ENCODE peak calls at places on chromosome 13, in eight cellular contexts. One of them, this sample, is unnamed.

GRCh38 chr13:87147076-87147475 is 524.1 kb upstream of the SLITRK5 start:
- DNase-seq in A549: no peak
- DNase-seq in PC-3: peak
- DNase-seq in hepatocyte: no peak
- DNase-seq in suprapubic skin: no peak
- DNase-seq in transverse colon: no peak
- DNase-seq in endodermal cell: no peak
- DNase-seq in psoas muscle: no peak
- DNase-seq in this sample: no peak

GRCh38 chr13:98384739-98385138 is 192.2 kb downstream of the STK24 start:
- DNase-seq in A549: no peak
- DNase-seq in PC-3: no peak
- DNase-seq in hepatocyte: no peak
- DNase-seq in suprapubic skin: no peak
- DNase-seq in transverse colon: no peak
- DNase-seq in endodermal cell: no peak
- DNase-seq in psoas muscle: no peak
- DNase-seq in this sample: peak

GRCh38 chr13:110001622-110002275 is 215.4 kb upstream of the IRS2 start:
- DNase-seq in A549: no peak
- DNase-seq in PC-3: peak
- DNase-seq in hepatocyte: no peak
- DNase-seq in suprapubic skin: no peak
- DNase-seq in transverse colon: no peak
- DNase-seq in endodermal cell: no peak
- DNase-seq in psoas muscle: no peak
- DNase-seq in this sample: no peak

GRCh38 chr13:98089826-98090225 is 53.1 kb upstream of the FARP1 start:
- DNase-seq in A549: no peak
- DNase-seq in PC-3: no peak
- DNase-seq in hepatocyte: no peak
- DNase-seq in suprapubic skin: no peak
- DNase-seq in transverse colon: no peak
- DNase-seq in endodermal cell: no peak
- DNase-seq in psoas muscle: no peak
- DNase-seq in this sample: no peak

GRCh38 chr13:86840250-86841191 is 830.6 kb upstream of the SLITRK5 start:
- DNase-seq in A549: no peak
- DNase-seq in PC-3: no peak
- DNase-seq in hepatocyte: no peak
- DNase-seq in suprapubic skin: no peak
- DNase-seq in transverse colon: no peak
- DNase-seq in endodermal cell: no peak
- DNase-seq in psoas muscle: no peak
- DNase-seq in this sample: no peak

GRCh38 chr13:23279321-23279720 is 98.5 kb downstream of the SGCG start:
- DNase-seq in A549: no peak
- DNase-seq in PC-3: no peak
- DNase-seq in hepatocyte: no peak
- DNase-seq in suprapubic skin: no peak
- DNase-seq in transverse colon: no peak
- DNase-seq in endodermal cell: no peak
- DNase-seq in psoas muscle: no peak
- DNase-seq in this sample: no peak

GRCh38 chr13:23811366-23812027 is 77.7 kb downstream of the MIPEP start:
- DNase-seq in A549: no peak
- DNase-seq in PC-3: peak
- DNase-seq in hepatocyte: no peak
- DNase-seq in suprapubic skin: no peak
- DNase-seq in transverse colon: no peak
- DNase-seq in endodermal cell: no peak
- DNase-seq in psoas muscle: no peak
- DNase-seq in this sample: no peak

GRCh38 chr13:112144616-112145220 is 77.8 kb downstream of the SOX1 start:
- DNase-seq in A549: no peak
- DNase-seq in PC-3: no peak
- DNase-seq in hepatocyte: no peak
- DNase-seq in suprapubic skin: no peak
- DNase-seq in transverse colon: no peak
- DNase-seq in endodermal cell: peak
- DNase-seq in psoas muscle: no peak
- DNase-seq in this sample: no peak

GRCh38 chr13:112012004-112012704 is 54.8 kb upstream of the SOX1 start:
- DNase-seq in A549: no peak
- DNase-seq in PC-3: no peak
- DNase-seq in hepatocyte: no peak
- DNase-seq in suprapubic skin: no peak
- DNase-seq in transverse colon: no peak
- DNase-seq in endodermal cell: peak
- DNase-seq in psoas muscle: no peak
- DNase-seq in this sample: no peak

GRCh38 chr13:30845297-30846214 is 60.5 kb upstream of the MEDAG start:
- DNase-seq in A549: no peak
- DNase-seq in PC-3: no peak
- DNase-seq in hepatocyte: no peak
- DNase-seq in suprapubic skin: no peak
- DNase-seq in transverse colon: no peak
- DNase-seq in endodermal cell: no peak
- DNase-seq in psoas muscle: no peak
- DNase-seq in this sample: no peak

GRCh38 chr13:111186305-111186930 is 71.3 kb downstream of the ARHGEF7 start:
- DNase-seq in A549: no peak
- DNase-seq in PC-3: no peak
- DNase-seq in hepatocyte: no peak
- DNase-seq in suprapubic skin: no peak
- DNase-seq in transverse colon: no peak
- DNase-seq in endodermal cell: no peak
- DNase-seq in psoas muscle: no peak
- DNase-seq in this sample: no peak

GRCh38 chr13:51297556-51297955 is 41.9 kb upstream of the SERPINE3 start:
- DNase-seq in A549: no peak
- DNase-seq in PC-3: no peak
- DNase-seq in hepatocyte: no peak
- DNase-seq in suprapubic skin: no peak
- DNase-seq in transverse colon: no peak
- DNase-seq in endodermal cell: peak
- DNase-seq in psoas muscle: no peak
- DNase-seq in this sample: no peak

GRCh38 chr13:41244555-41244954 is 18.8 kb downstream of the MTRF1 start:
- DNase-seq in A549: no peak
- DNase-seq in PC-3: no peak
- DNase-seq in hepatocyte: no peak
- DNase-seq in suprapubic skin: no peak
- DNase-seq in transverse colon: no peak
- DNase-seq in endodermal cell: no peak
- DNase-seq in psoas muscle: no peak
- DNase-seq in this sample: no peak

GRCh38 chr13:108185218-108185617 is 30.1 kb downstream of the LIG4 start:
- DNase-seq in A549: no peak
- DNase-seq in PC-3: no peak
- DNase-seq in hepatocyte: no peak
- DNase-seq in suprapubic skin: no peak
- DNase-seq in transverse colon: no peak
- DNase-seq in endodermal cell: no peak
- DNase-seq in psoas muscle: no peak
- DNase-seq in this sample: no peak

DNA sequence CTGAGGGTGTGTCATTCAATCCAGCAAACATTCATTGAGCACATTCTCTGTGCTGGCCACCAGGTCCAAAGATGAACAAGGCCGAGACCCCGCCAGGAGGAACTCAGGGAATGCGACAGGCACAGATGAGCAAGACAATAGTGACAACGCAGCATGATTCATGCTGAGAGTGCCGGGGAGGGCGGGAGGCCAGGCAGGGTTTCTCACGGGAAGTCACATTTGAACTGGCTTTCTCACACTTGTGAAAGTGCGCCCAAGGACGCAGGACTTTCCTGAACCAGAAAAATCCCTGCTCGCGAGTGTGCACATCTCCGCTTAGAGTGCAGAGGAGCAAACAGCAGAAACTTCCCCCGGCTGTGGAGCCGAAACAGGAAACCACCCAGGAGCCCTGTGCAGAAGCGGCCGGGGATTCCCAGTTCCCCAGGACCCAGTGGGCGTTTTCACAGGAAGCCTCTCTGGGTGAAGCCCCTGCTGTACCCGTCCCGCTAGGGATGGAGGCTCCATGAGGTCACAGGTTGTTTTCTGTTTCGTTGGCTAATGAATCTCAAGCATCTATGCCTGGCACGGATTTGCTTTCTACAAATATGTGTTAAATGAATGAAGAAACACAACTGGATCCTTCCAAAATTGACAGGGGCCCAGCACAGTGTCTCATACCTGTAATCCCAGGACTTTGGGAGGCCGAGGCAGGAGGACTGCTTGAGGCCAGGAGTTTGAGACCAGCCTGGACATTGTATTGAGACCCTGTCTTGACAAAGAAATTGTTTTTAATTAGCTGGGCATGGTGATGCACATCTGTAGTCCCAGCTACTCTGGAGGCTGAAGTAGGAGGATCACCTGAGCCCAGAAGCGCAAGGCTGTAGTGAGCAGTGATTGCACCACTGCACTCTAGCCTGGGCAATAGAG is 68.4 kb upstream of the TM9SF2 start:
- DNase-seq in A549: peak
- DNase-seq in PC-3: peak
- DNase-seq in hepatocyte: peak
- DNase-seq in suprapubic skin: peak
- DNase-seq in transverse colon: peak
- DNase-seq in endodermal cell: peak
- DNase-seq in psoas muscle: peak
- DNase-seq in this sample: peak
- H3K4me3 ChIP-seq in A549: peak
- H3K4me3 ChIP-seq in PC-3: peak
- H3K4me3 ChIP-seq in hepatocyte: no peak
- H3K4me3 ChIP-seq in suprapubic skin: peak
- H3K4me3 ChIP-seq in transverse colon: no peak
- H3K4me3 ChIP-seq in endodermal cell: peak
- H3K4me3 ChIP-seq in psoas muscle: peak
- H3K4me3 ChIP-seq in this sample: no peak

GRCh38 chr13:82566864-82567263 is 1315.4 kb downstream of the SLITRK1 start:
- DNase-seq in A549: no peak
- DNase-seq in PC-3: no peak
- DNase-seq in hepatocyte: no peak
- DNase-seq in suprapubic skin: no peak
- DNase-seq in transverse colon: no peak
- DNase-seq in endodermal cell: no peak
- DNase-seq in psoas muscle: no peak
- DNase-seq in this sample: no peak

GRCh38 chr13:82569581-82569980 is 1312.7 kb downstream of the SLITRK1 start:
- DNase-seq in A549: no peak
- DNase-seq in PC-3: no peak
- DNase-seq in hepatocyte: no peak
- DNase-seq in suprapubic skin: no peak
- DNase-seq in transverse colon: no peak
- DNase-seq in endodermal cell: no peak
- DNase-seq in psoas muscle: no peak
- DNase-seq in this sample: no peak

DNA sequence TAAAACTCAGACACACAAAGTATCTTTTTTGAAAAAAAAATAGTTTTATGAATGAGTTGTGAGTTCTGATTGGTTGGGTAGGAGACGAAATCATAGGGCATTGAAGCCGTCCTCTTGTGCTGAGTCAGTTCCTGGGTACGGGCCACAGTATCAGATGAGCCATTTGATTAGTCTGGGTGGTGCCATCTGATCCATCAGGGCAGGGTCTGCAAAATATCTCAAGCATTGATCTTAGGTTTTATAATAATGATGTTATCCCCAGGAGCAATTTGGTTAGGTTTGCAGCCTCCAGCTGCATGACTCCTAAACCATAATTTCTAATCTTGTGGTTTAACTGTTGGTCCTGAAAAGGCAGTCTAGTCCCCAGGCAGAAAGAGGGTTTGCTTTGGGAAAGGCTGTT is 1310.6 kb downstream of the SLITRK1 start:
- DNase-seq in A549: no peak
- DNase-seq in PC-3: peak
- DNase-seq in hepatocyte: no peak
- DNase-seq in suprapubic skin: no peak
- DNase-seq in transverse colon: no peak
- DNase-seq in endodermal cell: no peak
- DNase-seq in psoas muscle: no peak
- DNase-seq in this sample: no peak
- H3K4me3 ChIP-seq in A549: no peak
- H3K4me3 ChIP-seq in PC-3: no peak
- H3K4me3 ChIP-seq in hepatocyte: no peak
- H3K4me3 ChIP-seq in suprapubic skin: no peak
- H3K4me3 ChIP-seq in transverse colon: no peak
- H3K4me3 ChIP-seq in endodermal cell: no peak
- H3K4me3 ChIP-seq in psoas muscle: no peak
- H3K4me3 ChIP-seq in this sample: no peak

DNA sequence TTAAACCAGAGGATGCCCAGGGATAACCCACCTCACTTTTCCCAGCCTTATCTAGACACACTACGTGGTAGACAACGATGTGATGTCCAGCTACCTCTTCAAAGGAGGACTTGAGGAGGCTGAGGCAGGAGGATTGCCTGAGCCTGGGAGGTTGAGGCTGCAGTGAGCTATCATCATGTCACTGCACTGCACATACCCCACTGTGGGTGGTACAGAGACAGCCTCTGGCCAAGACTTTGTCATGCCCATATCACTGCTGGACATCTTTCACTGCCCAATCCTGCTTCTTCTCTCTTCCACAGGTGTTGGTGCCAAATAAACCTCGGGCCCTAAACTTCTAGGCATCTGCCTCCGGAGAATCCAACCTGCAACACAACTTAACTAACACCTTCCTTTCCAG is 85.8 kb downstream of the FAM216B start:
- DNase-seq in A549: no peak
- DNase-seq in PC-3: no peak
- DNase-seq in hepatocyte: no peak
- DNase-seq in suprapubic skin: no peak
- DNase-seq in transverse colon: no peak
- DNase-seq in endodermal cell: no peak
- DNase-seq in psoas muscle: no peak
- DNase-seq in this sample: no peak
- H3K4me3 ChIP-seq in A549: no peak
- H3K4me3 ChIP-seq in PC-3: no peak
- H3K4me3 ChIP-seq in hepatocyte: no peak
- H3K4me3 ChIP-seq in suprapubic skin: no peak
- H3K4me3 ChIP-seq in transverse colon: no peak
- H3K4me3 ChIP-seq in endodermal cell: no peak
- H3K4me3 ChIP-seq in psoas muscle: no peak
- H3K4me3 ChIP-seq in this sample: no peak

GRCh38 chr13:49853535-49853934 is 61.1 kb upstream of the KPNA3 start:
- DNase-seq in A549: no peak
- DNase-seq in PC-3: no peak
- DNase-seq in hepatocyte: no peak
- DNase-seq in suprapubic skin: no peak
- DNase-seq in transverse colon: no peak
- DNase-seq in endodermal cell: no peak
- DNase-seq in psoas muscle: no peak
- DNase-seq in this sample: no peak

GRCh38 chr13:49859568-49859967 is 67.1 kb upstream of the KPNA3 start:
- DNase-seq in A549: peak
- DNase-seq in PC-3: peak
- DNase-seq in hepatocyte: peak
- DNase-seq in suprapubic skin: no peak
- DNase-seq in transverse colon: peak
- DNase-seq in endodermal cell: no peak
- DNase-seq in psoas muscle: peak
- DNase-seq in this sample: peak

GRCh38 chr13:49855930-49856329 is 63.4 kb upstream of the KPNA3 start:
- DNase-seq in A549: no peak
- DNase-seq in PC-3: peak
- DNase-seq in hepatocyte: no peak
- DNase-seq in suprapubic skin: no peak
- DNase-seq in transverse colon: no peak
- DNase-seq in endodermal cell: no peak
- DNase-seq in psoas muscle: no peak
- DNase-seq in this sample: no peak

GRCh38 chr13:49858183-49858856 is 65.8 kb upstream of the KPNA3 start:
- DNase-seq in A549: peak
- DNase-seq in PC-3: peak
- DNase-seq in hepatocyte: peak
- DNase-seq in suprapubic skin: no peak
- DNase-seq in transverse colon: peak
- DNase-seq in endodermal cell: no peak
- DNase-seq in psoas muscle: no peak
- DNase-seq in this sample: no peak
- H3K4me3 ChIP-seq in A549: peak
- H3K4me3 ChIP-seq in PC-3: peak
- H3K4me3 ChIP-seq in hepatocyte: no peak
- H3K4me3 ChIP-seq in suprapubic skin: no peak
- H3K4me3 ChIP-seq in transverse colon: no peak
- H3K4me3 ChIP-seq in endodermal cell: no peak
- H3K4me3 ChIP-seq in psoas muscle: no peak
- H3K4me3 ChIP-seq in this sample: no peak